ENCODE peak calls at places on chromosomes 12 and 14, in five cellular contexts. One of them, this sample, is unnamed.

GRCh38 chr14:65016461-65016860 is 29.8 kb downstream of the FNTB start:
- DNase-seq in mesothelial cell of epicardium: no peak
- DNase-seq in left ventricle myocardium inferior: no peak
- DNase-seq in astrocyte of the cerebellum: no peak
- DNase-seq in lung: no peak
- DNase-seq in this sample: no peak

GRCh38 chr14:93894992-93895391 is 32.2 kb upstream of the FAM181A start:
- DNase-seq in mesothelial cell of epicardium: no peak
- DNase-seq in left ventricle myocardium inferior: no peak
- DNase-seq in astrocyte of the cerebellum: no peak
- DNase-seq in lung: no peak
- DNase-seq in this sample: no peak

GRCh38 chr12:132056320-132056719 is 87.8 kb downstream of the DDX51 start:
- DNase-seq in mesothelial cell of epicardium: no peak
- DNase-seq in left ventricle myocardium inferior: no peak
- DNase-seq in astrocyte of the cerebellum: no peak
- DNase-seq in lung: no peak
- DNase-seq in this sample: no peak

GRCh38 chr12:115541891-115542361 is 735.6 kb downstream of the MED13L start:
- DNase-seq in mesothelial cell of epicardium: no peak
- DNase-seq in left ventricle myocardium inferior: no peak
- DNase-seq in astrocyte of the cerebellum: peak; percentile 27
- DNase-seq in lung: no peak
- DNase-seq in this sample: no peak

GRCh38 chr14:81122326-81122725 is 98.4 kb downstream of the GTF2A1 start:
- DNase-seq in mesothelial cell of epicardium: no peak
- DNase-seq in left ventricle myocardium inferior: no peak
- DNase-seq in astrocyte of the cerebellum: no peak
- DNase-seq in lung: no peak
- DNase-seq in this sample: no peak

GRCh38 chr14:96999654-97000155 is 202.5 kb downstream of the VRK1 start:
- DNase-seq in mesothelial cell of epicardium: no peak
- DNase-seq in left ventricle myocardium inferior: no peak
- DNase-seq in astrocyte of the cerebellum: no peak
- DNase-seq in lung: no peak
- DNase-seq in this sample: no peak

GRCh38 chr14:64812412-64812811 is 67.3 kb downstream of the SPTB start:
- DNase-seq in mesothelial cell of epicardium: no peak
- DNase-seq in left ventricle myocardium inferior: no peak
- DNase-seq in astrocyte of the cerebellum: no peak
- DNase-seq in lung: peak; percentile 58
- DNase-seq in this sample: no peak

GRCh38 chr12:10716704-10717315 is 6.3 kb downstream of the YBX3 start:
- DNase-seq in mesothelial cell of epicardium: peak; percentile 42
- DNase-seq in left ventricle myocardium inferior: peak; percentile 78
- DNase-seq in astrocyte of the cerebellum: peak; percentile 85
- DNase-seq in lung: peak; percentile 68
- DNase-seq in this sample: no peak

GRCh38 chr14:23550827-23551265 is 719 bp downstream of the ZFHX2 start:
- DNase-seq in mesothelial cell of epicardium: peak; percentile 50
- DNase-seq in left ventricle myocardium inferior: peak; percentile 50
- DNase-seq in astrocyte of the cerebellum: no peak
- DNase-seq in lung: no peak
- DNase-seq in this sample: no peak

GRCh38 chr12:106415134-106415533 is 57.6 kb downstream of the POLR3B start:
- DNase-seq in mesothelial cell of epicardium: no peak
- DNase-seq in left ventricle myocardium inferior: no peak
- DNase-seq in astrocyte of the cerebellum: peak; percentile 11
- DNase-seq in lung: no peak
- DNase-seq in this sample: no peak

GRCh38 chr12:109309441-109310246 is 560 bp upstream of the FOXN4 start:
- DNase-seq in mesothelial cell of epicardium: no peak
- DNase-seq in left ventricle myocardium inferior: no peak
- DNase-seq in astrocyte of the cerebellum: no peak
- DNase-seq in lung: no peak
- DNase-seq in this sample: peak; percentile 29

GRCh38 chr14:50967104-50967503 is 22.8 kb upstream of the PYGL start:
- DNase-seq in mesothelial cell of epicardium: no peak
- DNase-seq in left ventricle myocardium inferior: no peak
- DNase-seq in astrocyte of the cerebellum: no peak
- DNase-seq in lung: no peak
- DNase-seq in this sample: no peak

GRCh38 chr14:94028450-94028826 is 2.3 kb downstream of the OTUB2 start:
- DNase-seq in mesothelial cell of epicardium: no peak
- DNase-seq in left ventricle myocardium inferior: no peak
- DNase-seq in astrocyte of the cerebellum: peak; percentile 4
- DNase-seq in lung: no peak
- DNase-seq in this sample: no peak

GRCh38 chr12:132110677-132111076 is 33.4 kb downstream of the DDX51 start:
- DNase-seq in mesothelial cell of epicardium: no peak
- DNase-seq in left ventricle myocardium inferior: no peak
- DNase-seq in astrocyte of the cerebellum: no peak
- DNase-seq in lung: no peak
- DNase-seq in this sample: no peak

GRCh38 chr12:96063046-96063445 is 27.7 kb upstream of the LTA4H start:
- DNase-seq in mesothelial cell of epicardium: no peak
- DNase-seq in left ventricle myocardium inferior: no peak
- DNase-seq in astrocyte of the cerebellum: peak; percentile 15
- DNase-seq in lung: no peak
- DNase-seq in this sample: no peak

GRCh38 chr12:51932218-51933076 is 19.1 kb upstream of the ACVR1B start:
- DNase-seq in mesothelial cell of epicardium: no peak
- DNase-seq in left ventricle myocardium inferior: no peak
- DNase-seq in astrocyte of the cerebellum: no peak
- DNase-seq in lung: no peak
- DNase-seq in this sample: no peak

GRCh38 chr14:91300283-91300841 is 55.9 kb upstream of the GPR68 start:
- DNase-seq in mesothelial cell of epicardium: no peak
- DNase-seq in left ventricle myocardium inferior: no peak
- DNase-seq in astrocyte of the cerebellum: no peak
- DNase-seq in lung: no peak
- DNase-seq in this sample: no peak

GRCh38 chr12:42741771-42742510 is 152.4 kb upstream of the PRICKLE1 start:
- DNase-seq in mesothelial cell of epicardium: no peak
- DNase-seq in left ventricle myocardium inferior: no peak
- DNase-seq in astrocyte of the cerebellum: no peak
- DNase-seq in lung: no peak
- DNase-seq in this sample: no peak

GRCh38 chr12:121228919-121229650 is 19.2 kb downstream of the P2RX4 start:
- DNase-seq in mesothelial cell of epicardium: no peak
- DNase-seq in left ventricle myocardium inferior: no peak
- DNase-seq in astrocyte of the cerebellum: no peak
- DNase-seq in lung: no peak
- DNase-seq in this sample: no peak

GRCh38 chr12:121233628-121234020 is 23.7 kb downstream of the P2RX4 start:
- DNase-seq in mesothelial cell of epicardium: no peak
- DNase-seq in left ventricle myocardium inferior: no peak
- DNase-seq in astrocyte of the cerebellum: no peak
- DNase-seq in lung: no peak
- DNase-seq in this sample: no peak

GRCh38 chr12:121232977-121233627 is 23.2 kb downstream of the P2RX4 start:
- DNase-seq in mesothelial cell of epicardium: no peak
- DNase-seq in left ventricle myocardium inferior: no peak
- DNase-seq in astrocyte of the cerebellum: no peak
- DNase-seq in lung: no peak
- DNase-seq in this sample: no peak

GRCh38 chr12:121232163-121232562 is 22.2 kb downstream of the P2RX4 start:
- DNase-seq in mesothelial cell of epicardium: no peak
- DNase-seq in left ventricle myocardium inferior: no peak
- DNase-seq in astrocyte of the cerebellum: no peak
- DNase-seq in lung: no peak
- DNase-seq in this sample: no peak

DNA sequence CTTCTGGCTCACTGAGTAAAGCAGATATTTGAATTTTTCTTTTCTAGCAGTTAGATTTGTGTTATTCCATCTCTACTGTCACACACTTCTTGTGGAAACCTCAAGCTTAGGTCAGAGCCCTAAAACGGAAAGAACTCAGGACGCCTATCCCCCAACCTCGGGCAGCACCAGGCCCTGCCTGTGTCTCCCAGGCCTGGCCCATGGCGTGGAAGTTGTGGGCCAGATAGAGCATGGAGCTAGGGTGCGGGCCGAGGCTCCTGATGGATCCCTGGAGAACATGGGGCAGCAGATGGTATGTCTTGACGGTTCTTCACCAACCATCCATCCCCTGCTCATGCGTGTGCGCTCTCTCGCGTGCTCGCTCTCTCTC is 20.6 kb downstream of the P2RX4 start:
- DNase-seq in mesothelial cell of epicardium: no peak
- DNase-seq in left ventricle myocardium inferior: no peak
- DNase-seq in astrocyte of the cerebellum: no peak
- DNase-seq in lung: no peak
- DNase-seq in this sample: no peak
- TF ChIP-seq CTCF in mesothelial cell of epicardium: no peak
- TF ChIP-seq CTCF in left ventricle myocardium inferior: peak; percentile 10
- TF ChIP-seq CTCF in astrocyte of the cerebellum: no peak
- TF ChIP-seq CTCF in lung: no peak
- TF ChIP-seq CTCF in this sample: no peak

GRCh38 chr12:752673-753400 is 458 bp downstream of the WNK1 start:
- DNase-seq in mesothelial cell of epicardium: peak; percentile 65
- DNase-seq in left ventricle myocardium inferior: peak; percentile 57
- DNase-seq in astrocyte of the cerebellum: no peak
- DNase-seq in lung: peak; percentile 54
- DNase-seq in this sample: peak; percentile 72
- TF ChIP-seq CTCF in mesothelial cell of epicardium: no peak
- TF ChIP-seq CTCF in left ventricle myocardium inferior: peak; percentile 50
- TF ChIP-seq CTCF in astrocyte of the cerebellum: no peak
- TF ChIP-seq CTCF in lung: no peak
- TF ChIP-seq CTCF in this sample: peak; percentile 56

GRCh38 chr14:45664668-45665356 is 411.8 kb upstream of the MIS18BP1 start:
- DNase-seq in mesothelial cell of epicardium: no peak
- DNase-seq in left ventricle myocardium inferior: no peak
- DNase-seq in astrocyte of the cerebellum: no peak
- DNase-seq in lung: no peak
- DNase-seq in this sample: no peak
- TF ChIP-seq CTCF in mesothelial cell of epicardium: no peak
- TF ChIP-seq CTCF in left ventricle myocardium inferior: no peak
- TF ChIP-seq CTCF in astrocyte of the cerebellum: no peak
- TF ChIP-seq CTCF in lung: no peak
- TF ChIP-seq CTCF in this sample: peak; percentile 31

DNA sequence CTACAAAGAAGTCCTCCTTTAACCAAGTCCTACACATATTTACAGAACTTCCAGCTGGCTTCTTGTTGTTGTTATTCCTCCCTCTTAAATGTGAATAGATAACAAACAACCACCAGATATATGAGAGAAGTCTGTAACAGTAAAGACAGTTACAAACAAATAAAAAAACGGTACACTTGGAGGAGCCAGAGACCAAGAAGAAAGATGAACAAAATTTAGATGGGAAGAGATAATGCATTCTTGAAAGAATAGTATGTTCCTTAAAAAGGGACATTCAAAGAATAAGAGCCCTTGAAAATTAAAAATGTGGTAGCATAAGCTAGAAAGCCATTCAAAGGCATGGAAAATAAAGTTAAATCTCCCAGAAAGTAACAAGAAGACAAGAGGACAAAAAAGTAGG is 25.9 kb downstream of the SLCO1A2 start:
- DNase-seq in mesothelial cell of epicardium: no peak
- DNase-seq in left ventricle myocardium inferior: no peak
- DNase-seq in astrocyte of the cerebellum: no peak
- DNase-seq in lung: no peak
- DNase-seq in this sample: no peak
- TF ChIP-seq CTCF in mesothelial cell of epicardium: no peak
- TF ChIP-seq CTCF in left ventricle myocardium inferior: no peak
- TF ChIP-seq CTCF in astrocyte of the cerebellum: no peak
- TF ChIP-seq CTCF in lung: no peak
- TF ChIP-seq CTCF in this sample: no peak

DNA sequence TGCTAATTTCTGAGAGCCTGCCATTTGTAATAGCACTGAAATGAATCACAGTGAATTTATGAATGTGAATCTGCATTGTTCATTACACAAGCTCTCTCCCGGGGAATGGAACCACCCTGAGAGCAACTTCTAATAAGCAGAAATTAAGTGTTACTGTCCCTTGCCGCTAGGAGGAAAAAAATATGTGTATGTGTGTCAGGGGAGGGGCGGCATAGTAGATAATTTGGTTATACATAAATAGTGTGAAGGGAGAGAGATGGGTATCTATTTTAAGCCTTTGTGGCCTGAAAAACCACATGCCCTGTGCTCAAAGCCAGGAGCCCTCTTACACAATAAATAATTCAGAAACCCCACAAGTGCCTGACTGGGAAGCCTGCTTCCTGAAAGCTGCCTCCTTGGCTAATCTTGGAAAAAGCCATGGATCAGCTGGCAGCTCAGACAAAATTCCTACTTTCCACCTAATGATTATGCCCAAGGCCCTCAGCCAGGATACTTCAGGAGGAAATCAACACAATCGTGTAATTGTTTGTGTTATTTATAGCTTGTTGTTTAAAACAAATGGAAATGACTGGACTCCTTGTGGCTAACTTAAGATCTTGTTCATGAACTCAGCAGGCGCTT is 366.2 kb upstream of the KITLG start:
- DNase-seq in mesothelial cell of epicardium: no peak
- DNase-seq in left ventricle myocardium inferior: no peak
- DNase-seq in astrocyte of the cerebellum: peak; percentile 57
- DNase-seq in lung: peak; percentile 34
- DNase-seq in this sample: no peak
- TF ChIP-seq CTCF in mesothelial cell of epicardium: no peak
- TF ChIP-seq CTCF in left ventricle myocardium inferior: peak; percentile 34
- TF ChIP-seq CTCF in astrocyte of the cerebellum: peak; percentile 27
- TF ChIP-seq CTCF in lung: no peak
- TF ChIP-seq CTCF in this sample: no peak

DNA sequence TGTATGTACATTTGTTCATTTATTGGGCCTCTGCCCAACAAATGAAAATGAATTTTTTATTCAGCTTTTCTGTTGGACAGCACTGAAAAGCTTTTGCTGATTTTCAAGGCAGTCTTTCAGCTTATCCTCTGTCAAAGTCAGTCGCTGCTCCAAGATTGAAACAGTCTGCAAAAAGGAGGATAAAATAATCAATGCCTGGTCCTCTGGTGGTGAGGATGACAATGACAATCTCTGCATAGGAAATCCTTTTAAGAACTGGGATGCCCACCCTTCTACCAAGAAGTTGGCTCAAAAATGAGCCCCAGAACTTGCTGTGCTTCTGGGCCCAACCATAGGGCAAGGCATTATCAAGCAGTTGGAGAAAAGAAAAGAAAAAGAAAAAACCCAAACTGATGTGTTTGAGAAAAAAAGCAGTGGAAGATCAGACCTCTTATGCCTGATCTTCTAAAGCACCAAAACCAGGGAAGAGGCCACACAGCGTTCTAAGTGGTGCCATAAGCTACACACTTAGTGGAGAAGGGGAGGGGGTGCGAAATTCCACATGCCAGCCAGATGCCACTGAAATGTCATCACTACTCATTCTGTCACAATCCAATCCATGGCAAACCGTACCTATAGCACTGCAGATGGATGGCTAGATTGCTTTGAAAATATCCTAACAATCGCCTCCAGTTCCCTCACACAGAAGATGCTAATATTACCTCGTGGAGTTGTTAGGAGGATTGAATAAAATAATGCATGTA is 69.0 kb upstream of the DUSP6 start:
- DNase-seq in mesothelial cell of epicardium: no peak
- DNase-seq in left ventricle myocardium inferior: no peak
- DNase-seq in astrocyte of the cerebellum: no peak
- DNase-seq in lung: no peak
- DNase-seq in this sample: no peak
- TF ChIP-seq CTCF in mesothelial cell of epicardium: no peak
- TF ChIP-seq CTCF in left ventricle myocardium inferior: peak; percentile 35
- TF ChIP-seq CTCF in astrocyte of the cerebellum: no peak
- TF ChIP-seq CTCF in lung: no peak
- TF ChIP-seq CTCF in this sample: peak; percentile 23